ENCODE peak calls at places on chromosomes 5 and 9, in four cellular contexts. F is GM23248, H is neuronal stem cell, K is K562. G is an unnamed sample. For H3K27me3, the result is how much of the 10 kb centered on the place peaks cover.

GRCh38 chr9:14210428-14210827 is 103.5 kb downstream of the NFIB start:
- DNase-seq in K (no peak), F (no peak), H (no peak), G (no peak)

GRCh38 chr5:111689576-111689975 is 67.4 kb downstream of the NREP start:
- DNase-seq in K (no peak), H (no peak), F (no peak), G (no peak)

GRCh38 chr9:101485873-101486692 is 47.6 kb upstream of the RNF20 start:
- DNase-seq in H (peak), F (peak), K (peak), G (peak)

GRCh38 chr5:157143127-157143959 is 678 bp upstream of the MED7 start:
- DNase-seq in K (peak), H (no peak), F (peak), G (peak)

GRCh38 chr9:138077898-138078540 is 200.4 kb downstream of the CACNA1B start:
- DNase-seq in F (no peak), H (no peak), K (no peak), G (no peak)

GRCh38 chr5:95832664-95833063 is 10.1 kb upstream of the GLRX start:
- DNase-seq in F (no peak), K (no peak), H (no peak), G (no peak)

GRCh38 chr5:107542831-107543231 is 127.9 kb downstream of the EFNA5 start:
- DNase-seq in H (no peak), K (no peak), F (peak), G (peak)

GRCh38 chr9:32351845-32352244 is 32.6 kb upstream of the ACO1 start:
- DNase-seq in K (peak), F (peak), H (no peak), G (no peak)

GRCh38 chr9:69066955-69067354 is 31.4 kb downstream of the FXN start:
- DNase-seq in H (no peak), K (no peak), F (no peak), G (no peak)

GRCh38 chr5:77133061-77133758 is 46.1 kb upstream of the ZBED3 start:
- DNase-seq in H (no peak), K (no peak), F (peak), G (peak)

GRCh38 chr5:85814596-85814995 is 803.1 kb upstream of the COX7C start:
- DNase-seq in K (no peak), F (no peak), H (peak), G (no peak)

GRCh38 chr9:131394464-131395026 is 659 bp downstream of the PRRC2B start:
- DNase-seq in H (no peak), F (peak), K (peak), G (peak)

GRCh38 chr5:163705983-163706771 is 200.8 kb downstream of the MAT2B start:
- DNase-seq in K (no peak), F (peak), H (no peak), G (peak)

GRCh38 chr9:89422151-89422918 is 75.6 kb downstream of the SEMA4D start:
- DNase-seq in H (no peak), F (peak), K (no peak), G (peak)

GRCh38 chr9:134171316-134172197 is 7.2 kb upstream of the RNU6ATAC start:
- DNase-seq in F (peak), K (no peak), H (no peak), G (peak)

GRCh38 chr5:167936944-167937627 is 354.4 kb upstream of the WWC1 start:
- DNase-seq in H (no peak), K (no peak), F (no peak), G (no peak)

GRCh38 chr9:86638109-86638508 is 283.9 kb upstream of the TUT7 start:
- DNase-seq in K (no peak), F (no peak), H (no peak), G (no peak)

GRCh38 chr5:149749481-149750365 is 19.6 kb downstream of the PPARGC1B start:
- DNase-seq in K (no peak), F (peak), H (no peak), G (no peak)

GRCh38 chr5:76406567-76407155 is 3.6 kb downstream of the IQGAP2 start:
- DNase-seq in H (no peak), F (no peak), K (no peak), G (no peak)

GRCh38 chr9:2859776-2860379 is 16.0 kb upstream of the PUM3 start:
- DNase-seq in H (peak), K (peak), F (peak), G (peak)

GRCh38 chr5:145497041-145497440 is 338.1 kb downstream of the PRELID2 start:
- DNase-seq in K (no peak), H (no peak), F (no peak), G (no peak)

GRCh38 chr5:58341485-58341884 is 118.4 kb downstream of the PLK2 start:
- DNase-seq in F (no peak), K (no peak), H (no peak), G (peak)

GRCh38 chr5:168766038-168766700 is 187.0 kb upstream of the PANK3 start:
- DNase-seq in F (peak), H (no peak), K (no peak), G (no peak)

GRCh38 chr9:120918931-120919638 is 7.5 kb downstream of the TRAF1 start:
- DNase-seq in H (no peak), F (no peak), K (no peak), G (peak)

GRCh38 chr9:120919639-120920494 is 6.7 kb downstream of the TRAF1 start:
- DNase-seq in F (no peak), H (no peak), K (no peak), G (peak)

GRCh38 chr9:120922404-120923173 is 4.0 kb downstream of the TRAF1 start:
- DNase-seq in H (no peak), F (no peak), K (no peak), G (no peak)

GRCh38 chr9:120921751-120922181 is 4.8 kb downstream of the TRAF1 start:
- DNase-seq in K (no peak), F (no peak), H (no peak), G (no peak)

GRCh38 chr9:120920495-120921178 is 6.0 kb downstream of the TRAF1 start:
- DNase-seq in H (no peak), K (no peak), F (no peak), G (no peak)
- H3K9ac ChIP-seq in H (no peak), K (no peak), F (no peak), G (peak)

GRCh38 chr5:171617787-171618690 is 167.6 kb upstream of the SMIM23 start:
- DNase-seq in K (no peak), F (no peak), H (no peak), G (no peak)

GRCh38 chr5:171617268-171617667 is 168.3 kb upstream of the SMIM23 start:
- DNase-seq in F (no peak), H (no peak), K (no peak), G (no peak)

GRCh38 chr5:171622010-171622409 is 163.6 kb upstream of the SMIM23 start:
- DNase-seq in H (no peak), K (no peak), F (peak), G (peak)

GRCh38 chr5:171619744-171620143 is 165.9 kb upstream of the SMIM23 start:
- DNase-seq in F (no peak), K (no peak), H (no peak), G (no peak)

DNA sequence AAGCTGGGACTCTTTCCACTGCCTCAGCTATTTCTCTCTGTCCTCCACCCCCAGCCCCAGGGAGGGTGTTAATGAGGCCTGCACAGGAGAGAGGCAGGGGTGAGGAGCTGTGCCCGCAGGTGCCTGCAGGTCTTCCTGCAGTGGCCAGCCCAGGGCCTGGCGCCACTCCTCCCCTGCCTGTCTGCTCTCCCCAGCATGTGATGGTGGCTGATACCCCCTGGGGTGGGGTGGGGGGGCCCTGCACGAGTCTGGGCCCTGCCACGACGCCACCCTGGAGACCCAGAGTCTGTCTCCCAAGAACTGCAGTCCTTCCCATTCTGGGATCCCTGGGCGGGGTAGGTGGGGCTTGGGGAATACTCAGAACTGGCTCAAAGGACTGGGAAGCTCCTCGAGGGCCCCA is 166.4 kb upstream of the SMIM23 start:
- DNase-seq in F (no peak), K (no peak), H (no peak), G (no peak)
- H3K27me3 ChIP-seq in F (under half), K (under half), H (under half), G (under half)

GRCh38 chr5:132105688-132106087 is 32.1 kb downstream of the CSF2 start:
- DNase-seq in F (no peak), K (no peak), H (no peak), G (no peak)

GRCh38 chr5:132102944-132103343 is 29.4 kb downstream of the CSF2 start:
- DNase-seq in F (no peak), K (no peak), H (no peak), G (no peak)

GRCh38 chr5:132104561-132104960 is 31.0 kb downstream of the CSF2 start:
- DNase-seq in F (peak), K (no peak), H (no peak), G (peak)

GRCh38 chr5:132103380-132103951 is 29.9 kb downstream of the CSF2 start:
- DNase-seq in H (no peak), K (peak), F (peak), G (peak)

DNA sequence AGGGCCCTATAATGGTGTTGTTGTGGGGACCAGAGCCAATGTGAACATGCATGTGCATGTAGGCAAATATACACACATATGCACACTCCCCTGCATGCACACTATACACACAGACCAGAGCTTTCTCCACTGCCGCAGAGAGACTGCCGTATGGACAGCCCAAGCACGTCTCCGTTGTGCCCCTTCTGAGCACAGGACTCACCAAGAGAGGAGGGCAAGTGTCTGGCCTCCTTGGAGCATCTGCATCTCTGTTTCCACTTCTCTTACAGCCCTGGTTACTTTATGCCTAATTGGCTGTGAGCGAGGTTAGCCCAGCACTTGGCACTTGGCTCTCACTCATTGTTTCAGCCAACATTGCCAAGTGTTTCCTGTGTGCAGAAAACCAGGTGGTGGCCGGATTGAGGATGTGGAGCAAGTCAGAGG is 30.4 kb downstream of the CSF2 start:
- DNase-seq in K (no peak), H (no peak), F (peak), G (no peak)
- H3K9ac ChIP-seq in K (peak), H (no peak), F (peak), G (no peak)

GRCh38 chr5:180590543-180591248 is 603 bp downstream of the SCGB3A1 start:
- DNase-seq in F (no peak), K (no peak), H (no peak), G (peak)

GRCh38 chr5:180589771-180590542 is 1.3 kb downstream of the SCGB3A1 start:
- DNase-seq in K (no peak), H (no peak), F (no peak), G (peak)

GRCh38 chr5:180593446-180594206 is 2.3 kb upstream of the SCGB3A1 start:
- DNase-seq in H (no peak), K (no peak), F (no peak), G (no peak)

GRCh38 chr5:180591249-180591887 is at the start of gene SCGB3A1:
- DNase-seq in K (no peak), F (peak), H (no peak), G (peak)

DNA sequence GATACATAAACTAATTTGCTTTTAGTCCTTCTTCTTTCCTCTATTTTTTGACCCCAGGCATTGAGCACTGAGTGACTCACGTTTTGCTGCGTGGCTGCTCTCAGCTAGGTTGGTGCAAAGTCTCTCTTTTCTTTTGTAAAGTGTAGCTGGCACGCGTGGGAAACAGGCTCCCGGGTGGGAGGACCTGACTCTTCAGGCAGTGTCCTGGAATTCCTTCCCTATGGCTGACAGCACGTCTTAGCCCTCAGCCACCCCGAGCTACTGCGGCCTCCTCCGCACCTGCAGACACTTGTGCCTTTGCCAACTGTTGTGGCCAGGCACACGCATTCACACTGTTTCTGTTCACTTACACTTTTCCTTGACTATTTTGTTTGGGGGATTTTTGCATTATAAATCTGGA is 877 bp upstream of the SCGB3A1 start:
- DNase-seq in H (no peak), F (no peak), K (no peak), G (no peak)
- H3K27me3 ChIP-seq in H (under half), F (under half), K (under half), G (under half)

DNA sequence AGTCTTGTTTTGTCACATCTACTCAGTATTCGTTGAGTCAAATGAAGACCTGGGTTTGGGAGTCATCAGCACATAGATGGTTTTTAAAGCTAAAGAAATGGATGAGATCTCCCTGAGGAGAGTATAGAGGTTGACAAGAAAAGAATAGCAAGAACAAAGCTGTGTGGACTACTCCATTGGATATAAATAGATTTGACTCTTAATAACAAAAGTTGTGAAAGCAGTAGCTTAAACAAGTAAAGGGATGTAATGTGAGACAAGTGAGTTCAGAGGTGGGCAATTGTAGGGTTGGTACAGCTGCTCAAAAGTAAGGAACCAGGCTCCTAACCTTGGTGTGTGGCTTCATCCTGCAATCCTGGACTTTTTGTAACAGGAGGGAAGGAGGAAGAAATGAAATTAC is 49.3 kb downstream of the CSNK1G3 start:
- DNase-seq in F (no peak), H (no peak), K (no peak), G (no peak)
- H3K9ac ChIP-seq in F (no peak), H (no peak), K (no peak), G (no peak)

GRCh38 chr5:963673-964531 is 44.7 kb upstream of the NKD2 start:
- DNase-seq in K (peak), H (no peak), F (peak), G (peak)
- H3K27me3 ChIP-seq in K (under half), H (under half), F (under half), G (half or more)

GRCh38 chr5:128668921-128669320 is 130.9 kb upstream of the FBN2 start:
- DNase-seq in H (no peak), F (no peak), K (no peak), G (no peak)

GRCh38 chr5:128669803-128670202 is 131.8 kb upstream of the FBN2 start:
- DNase-seq in H (no peak), K (no peak), F (no peak), G (no peak)

GRCh38 chr5:128667751-128668150 is 129.7 kb upstream of the FBN2 start:
- DNase-seq in K (no peak), H (no peak), F (no peak), G (no peak)

GRCh38 chr5:128665747-128666355 is 127.8 kb upstream of the FBN2 start:
- DNase-seq in K (no peak), H (no peak), F (peak), G (no peak)

GRCh38 chr5:128667148-128667547 is 129.1 kb upstream of the FBN2 start:
- DNase-seq in H (no peak), F (no peak), K (no peak), G (peak)
- H3K9ac ChIP-seq in H (no peak), F (no peak), K (no peak), G (no peak)

GRCh38 chr5:174722500-174722899 is 1.9 kb upstream of the MSX2 start:
- DNase-seq in F (no peak), K (no peak), H (no peak), G (no peak)
- H3K27me3 ChIP-seq in F (half or more), K (under half), H (half or more), G (half or more)